ENCODE peak calls at places on chromosome 3, in nine cellular contexts. G, N, Z, T, V, R, Y, C and F are unnamed samples.

GRCh38 chr3:48739955-48740823 is 23.2 kb upstream of the IP6K2 start:
- DNase-seq in G (no peak), N (no peak), V (peak), C (peak), T (peak), Y (peak), Z (no peak), R (peak), F (no peak)

GRCh38 chr3:136141891-136142290 is 54.2 kb downstream of the MSL2 start:
- DNase-seq in V (no peak), C (no peak), N (no peak), Z (no peak), T (no peak), R (no peak), Y (no peak), G (no peak), F (no peak)

GRCh38 chr3:87468938-87469337 is 192.6 kb upstream of the POU1F1 start:
- DNase-seq in N (no peak), R (no peak), Z (no peak), V (no peak), T (no peak), Y (no peak), C (no peak), G (no peak), F (no peak)

GRCh38 chr3:72496055-72496690 is 352.1 kb downstream of the SHQ1 start:
- DNase-seq in N (no peak), Z (no peak), C (no peak), G (no peak), V (no peak), R (no peak), Y (no peak), T (no peak), F (no peak)

GRCh38 chr3:66592061-66592875 is 91.4 kb upstream of the LRIG1 start:
- DNase-seq in Z (no peak), T (no peak), R (peak), G (no peak), C (no peak), V (no peak), Y (no peak), N (no peak), F (no peak)

GRCh38 chr3:80701349-80701748 is 933.6 kb upstream of the ROBO1 start:
- DNase-seq in V (no peak), N (no peak), R (no peak), Z (no peak), T (no peak), Y (no peak), C (no peak), G (no peak), F (no peak)

GRCh38 chr3:50625879-50626182 is 8.9 kb downstream of the MAPKAPK3 start:
- DNase-seq in V (no peak), G (no peak), T (no peak), Z (no peak), N (no peak), C (no peak), R (no peak), Y (no peak), F (no peak)

GRCh38 chr3:37590328-37591079 is 271.2 kb upstream of the CTDSPL start:
- DNase-seq in G (no peak), Z (no peak), C (no peak), V (peak), N (no peak), T (no peak), R (no peak), Y (peak), F (no peak)

GRCh38 chr3:197366301-197367044 is 68.1 kb upstream of the DLG1 start:
- DNase-seq in V (no peak), G (no peak), T (no peak), C (no peak), Z (no peak), R (peak), N (no peak), Y (no peak), F (no peak)

GRCh38 chr3:101414121-101414520 is 93.7 kb upstream of the IMPG2 start:
- DNase-seq in Y (no peak), T (no peak), Z (no peak), V (no peak), G (no peak), R (no peak), N (no peak), C (no peak), F (no peak)

GRCh38 chr3:141485578-141486415 is 1.0 kb upstream of the RASA2 start:
- DNase-seq in C (peak), Y (no peak), N (no peak), T (no peak), Z (no peak), V (no peak), G (peak), R (peak), F (peak)

GRCh38 chr3:136070953-136071949 is 105.7 kb downstream of the PPP2R3A start:
- DNase-seq in N (no peak), C (peak), V (no peak), T (no peak), G (peak), Y (no peak), Z (no peak), R (peak), F (no peak)

GRCh38 chr3:126731044-126731443 is 27.0 kb downstream of the CHCHD6 start:
- DNase-seq in G (no peak), V (no peak), R (no peak), T (no peak), Y (no peak), Z (no peak), N (no peak), C (no peak), F (no peak)

GRCh38 chr3:23909324-23909723 is 7.5 kb downstream of the NKIRAS1 start:
- DNase-seq in T (no peak), Y (no peak), V (no peak), Z (no peak), G (no peak), N (no peak), R (no peak), C (no peak), F (no peak)

GRCh38 chr3:16917980-16918682 is 33.4 kb downstream of the PLCL2 start:
- DNase-seq in G (no peak), Y (no peak), V (no peak), Z (no peak), N (no peak), T (no peak), R (no peak), C (no peak), F (no peak)
- TF ChIP-seq CTCF in G (no peak), Y (no peak), V (no peak), Z (no peak), N (no peak), T (no peak), R (no peak), C (no peak), F (no peak)

GRCh38 chr3:52535411-52536111 is 844 bp upstream of the UQCC5 start:
- DNase-seq in V (no peak), T (no peak), R (no peak), N (no peak), Y (no peak), Z (no peak), C (no peak), G (no peak), F (no peak)

GRCh38 chr3:52536112-52536368 is 365 bp upstream of the UQCC5 start:
- DNase-seq in T (no peak), N (no peak), C (no peak), R (no peak), Y (no peak), V (no peak), Z (no peak), G (no peak), F (no peak)

GRCh38 chr3:52537165-52537635 is 795 bp downstream of the UQCC5 start:
- DNase-seq in R (no peak), C (no peak), G (no peak), V (no peak), Y (no peak), T (no peak), N (no peak), Z (no peak), F (no peak)

GRCh38 chr3:52537726-52538421 is 1.5 kb downstream of the UQCC5 start:
- DNase-seq in T (peak), G (no peak), C (no peak), Z (no peak), R (no peak), Y (no peak), V (no peak), N (no peak), F (no peak)

GRCh38 chr3:52536369-52537164 is at the start of gene UQCC5:
- DNase-seq in N (peak), C (peak), Z (peak), V (peak), R (peak), T (peak), G (peak), Y (peak), F (peak)
- H3K4me3 ChIP-seq in N (peak), C (peak), Z (peak), V (peak), R (peak), T (peak), G (peak), Y (peak), F (peak)

GRCh38 chr3:32076566-32076965 is 29.9 kb upstream of the GPD1L start:
- DNase-seq in C (peak), Z (no peak), N (no peak), V (no peak), G (no peak), R (peak), T (no peak), Y (no peak), F (no peak)
- TF ChIP-seq CTCF in C (no peak), Z (no peak), N (no peak), V (no peak), G (no peak), R (no peak), T (no peak), Y (no peak), F (no peak)

GRCh38 chr3:181839915-181840295 is 128.2 kb downstream of the SOX2 start:
- DNase-seq in Z (no peak), V (no peak), R (no peak), C (no peak), N (no peak), G (no peak), T (no peak), Y (no peak), F (no peak)

GRCh38 chr3:181844227-181844626 is 132.5 kb downstream of the SOX2 start:
- DNase-seq in Z (no peak), T (no peak), G (no peak), Y (no peak), V (no peak), N (no peak), R (no peak), C (no peak), F (no peak)

DNA sequence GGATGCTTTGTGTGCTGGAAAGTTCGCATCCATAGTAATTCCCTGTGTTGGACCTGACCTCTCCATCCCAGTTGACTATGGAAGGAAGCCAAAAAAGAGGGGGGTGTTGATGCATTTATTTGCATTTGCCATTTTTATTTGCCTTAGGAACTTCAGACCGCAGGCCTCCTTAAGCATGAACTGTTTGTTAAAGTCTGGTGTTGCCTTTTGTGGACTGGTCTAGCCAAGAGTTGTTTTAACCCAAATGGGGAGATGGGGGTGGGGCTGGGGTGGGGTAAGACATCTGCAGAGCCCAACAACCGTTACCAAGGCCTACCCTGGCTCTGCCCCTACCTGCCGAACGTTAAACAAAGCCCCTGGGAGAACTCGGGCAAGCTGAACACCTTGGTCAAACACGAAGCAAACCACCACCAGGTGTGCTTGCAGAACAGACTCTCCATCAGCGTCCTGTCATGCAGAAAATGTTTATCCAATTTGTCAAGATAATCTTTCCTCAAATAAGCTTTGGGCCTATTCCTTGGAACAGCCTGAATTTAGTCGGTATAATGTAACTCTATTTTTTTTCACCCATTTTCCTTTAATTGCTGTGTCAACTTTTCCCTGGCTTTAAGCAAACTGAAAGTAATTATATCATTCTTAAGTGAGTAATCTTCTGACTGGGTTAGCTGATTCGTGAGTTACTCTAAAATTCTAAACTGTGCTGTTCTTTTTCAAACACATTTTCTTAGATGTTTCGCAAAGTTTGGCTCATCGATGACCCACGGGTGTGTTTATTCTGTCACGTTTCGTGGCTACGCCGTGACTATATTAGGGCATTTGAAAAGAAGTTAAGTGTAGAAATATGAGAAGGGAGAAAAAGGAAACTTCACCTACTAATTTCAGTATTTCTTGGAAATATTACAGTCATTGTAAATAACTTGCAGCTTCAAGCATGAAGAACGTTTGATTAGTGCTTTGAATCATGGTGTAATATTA is 127.5 kb downstream of the SOX2 start:
- DNase-seq in R (no peak), T (peak), G (no peak), Y (no peak), Z (no peak), V (no peak), N (no peak), C (no peak), F (no peak)
- H3K4me3 ChIP-seq in R (no peak), T (no peak), G (no peak), Y (no peak), Z (no peak), V (no peak), N (peak), C (no peak), F (peak)

DNA sequence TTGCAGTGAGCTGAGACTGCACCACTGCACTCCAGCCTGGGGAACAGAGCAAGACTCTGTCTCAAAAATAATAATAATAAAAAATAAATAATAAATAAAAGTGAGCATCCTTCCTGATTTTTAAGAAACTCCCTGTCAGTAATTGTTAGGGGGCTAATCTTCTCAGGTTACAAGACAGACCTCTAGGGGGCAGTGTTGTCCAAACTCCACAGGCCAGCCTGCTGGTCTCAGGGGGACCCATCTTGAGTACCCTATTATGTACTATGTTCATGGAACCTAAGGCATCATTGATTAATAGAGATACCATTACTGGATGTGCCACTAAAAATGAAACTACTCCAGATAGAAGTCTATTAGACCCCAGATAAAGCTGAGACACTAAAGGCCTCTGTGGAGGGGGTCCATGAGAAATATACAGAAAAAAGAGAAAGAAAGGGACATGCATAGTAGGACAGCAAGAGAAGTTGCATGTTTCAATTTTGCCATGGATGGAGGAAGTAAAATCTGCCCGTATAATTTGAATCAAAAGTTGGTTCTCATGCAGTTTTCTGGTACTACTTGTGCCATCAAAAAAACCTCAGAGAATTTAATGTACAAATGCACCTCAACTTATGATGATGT is 85.5 kb upstream of the CDV3 start:
- DNase-seq in R (peak), V (no peak), N (no peak), T (no peak), C (no peak), G (no peak), Z (no peak), Y (no peak), F (no peak)
- TF ChIP-seq CTCF in R (peak), V (peak), N (peak), T (peak), C (peak), G (peak), Z (peak), Y (peak), F (peak)

GRCh38 chr3:184811663-184811998 is 335 bp upstream of the VPS8 start:
- DNase-seq in V (no peak), Z (no peak), T (no peak), Y (no peak), N (no peak), C (no peak), G (no peak), R (no peak), F (no peak)

GRCh38 chr3:184812845-184813157 is 835 bp downstream of the VPS8 start:
- DNase-seq in N (no peak), V (no peak), G (no peak), C (no peak), Y (no peak), Z (no peak), T (no peak), R (no peak), F (no peak)

GRCh38 chr3:184811034-184811433 is 932 bp upstream of the VPS8 start:
- DNase-seq in N (no peak), T (no peak), Z (no peak), V (no peak), C (no peak), G (no peak), R (no peak), Y (no peak), F (no peak)

GRCh38 chr3:184813357-184813756 is 1.4 kb downstream of the VPS8 start:
- DNase-seq in T (no peak), N (no peak), Z (no peak), C (no peak), R (no peak), G (no peak), Y (no peak), V (no peak), F (no peak)

GRCh38 chr3:184811999-184812844 is at the start of gene VPS8:
- DNase-seq in Z (peak), T (peak), Y (peak), C (peak), V (peak), G (peak), N (peak), R (peak), F (peak)
- H3K4me3 ChIP-seq in Z (peak), T (peak), Y (peak), C (peak), V (peak), G (peak), N (peak), R (peak), F (peak)

GRCh38 chr3:15205934-15206661 is at the start of gene CAPN7:
- DNase-seq in Y (peak), T (peak), G (peak), N (peak), R (peak), C (peak), Z (peak), V (peak), F (peak)
- TF ChIP-seq CTCF in Y (peak), T (peak), G (peak), N (peak), R (peak), C (peak), Z (peak), V (peak), F (peak)

GRCh38 chr3:1805331-1805730 is 293.3 kb upstream of the CNTN4 start:
- DNase-seq in Z (no peak), R (no peak), C (no peak), Y (no peak), G (no peak), N (no peak), T (no peak), V (no peak), F (no peak)
- H3K4me3 ChIP-seq in Z (no peak), R (no peak), C (no peak), Y (no peak), G (no peak), N (no peak), T (no peak), V (no peak), F (no peak)